ENCODE peak calls at places on chromosomes 5 and 9, in ten cellular contexts. One of them, this sample, is unnamed.

GRCh38 chr5:125486634-125487033 is 740.2 kb upstream of the ZNF608 start:
- DNase-seq in fibroblast of pulmonary artery: peak; percentile 80
- DNase-seq in activated naive CD8-positive, alpha-beta T cell treated with anti-CD3 and anti-CD28 coated beads, Interleukin-2, amount 50 U/mL, for 24 hours: no peak
- DNase-seq in gastrocnemius medialis: no peak
- DNase-seq in putamen: no peak
- DNase-seq in A172: peak; percentile 8
- DNase-seq in stimulated activated CD8-positive, alpha-beta memory T cell treated with anti-CD3 and anti-CD28 coated beads, Interleukin-12 subunit alpha, Interleukin-12 subunit beta, amount 100 ng/mL, for 1 hour: no peak
- DNase-seq in T-cell: no peak
- DNase-seq in mucosa of descending colon: no peak
- DNase-seq in NCI-H226: peak; percentile 51
- DNase-seq in this sample: no peak

GRCh38 chr5:38515081-38515480 is 41.4 kb downstream of the LIFR start:
- DNase-seq in fibroblast of pulmonary artery: no peak
- DNase-seq in A172: no peak
- DNase-seq in putamen: no peak
- DNase-seq in mucosa of descending colon: no peak
- DNase-seq in gastrocnemius medialis: no peak
- DNase-seq in activated naive CD8-positive, alpha-beta T cell treated with anti-CD3 and anti-CD28 coated beads, Interleukin-2, amount 50 U/mL, for 24 hours: no peak
- DNase-seq in T-cell: no peak
- DNase-seq in NCI-H226: no peak
- DNase-seq in stimulated activated CD8-positive, alpha-beta memory T cell treated with anti-CD3 and anti-CD28 coated beads, Interleukin-12 subunit alpha, Interleukin-12 subunit beta, amount 100 ng/mL, for 1 hour: no peak
- DNase-seq in this sample: no peak

GRCh38 chr9:127549771-127550170 is 62.3 kb upstream of the STXBP1 start:
- DNase-seq in putamen: no peak
- DNase-seq in activated naive CD8-positive, alpha-beta T cell treated with anti-CD3 and anti-CD28 coated beads, Interleukin-2, amount 50 U/mL, for 24 hours: no peak
- DNase-seq in gastrocnemius medialis: no peak
- DNase-seq in fibroblast of pulmonary artery: no peak
- DNase-seq in mucosa of descending colon: no peak
- DNase-seq in T-cell: no peak
- DNase-seq in NCI-H226: no peak
- DNase-seq in A172: no peak
- DNase-seq in stimulated activated CD8-positive, alpha-beta memory T cell treated with anti-CD3 and anti-CD28 coated beads, Interleukin-12 subunit alpha, Interleukin-12 subunit beta, amount 100 ng/mL, for 1 hour: no peak
- DNase-seq in this sample: no peak

GRCh38 chr9:93675336-93676150 is 99.2 kb downstream of the PHF2 start:
- DNase-seq in T-cell: no peak
- DNase-seq in stimulated activated CD8-positive, alpha-beta memory T cell treated with anti-CD3 and anti-CD28 coated beads, Interleukin-12 subunit alpha, Interleukin-12 subunit beta, amount 100 ng/mL, for 1 hour: no peak
- DNase-seq in mucosa of descending colon: peak; percentile 38
- DNase-seq in NCI-H226: no peak
- DNase-seq in gastrocnemius medialis: peak; percentile 8
- DNase-seq in activated naive CD8-positive, alpha-beta T cell treated with anti-CD3 and anti-CD28 coated beads, Interleukin-2, amount 50 U/mL, for 24 hours: no peak
- DNase-seq in A172: no peak
- DNase-seq in putamen: no peak
- DNase-seq in fibroblast of pulmonary artery: no peak
- DNase-seq in this sample: peak; percentile 31

GRCh38 chr5:111517853-111518501 is 5.6 kb upstream of the STARD4 start:
- DNase-seq in NCI-H226: no peak
- DNase-seq in mucosa of descending colon: no peak
- DNase-seq in stimulated activated CD8-positive, alpha-beta memory T cell treated with anti-CD3 and anti-CD28 coated beads, Interleukin-12 subunit alpha, Interleukin-12 subunit beta, amount 100 ng/mL, for 1 hour: no peak
- DNase-seq in fibroblast of pulmonary artery: no peak
- DNase-seq in T-cell: no peak
- DNase-seq in A172: no peak
- DNase-seq in activated naive CD8-positive, alpha-beta T cell treated with anti-CD3 and anti-CD28 coated beads, Interleukin-2, amount 50 U/mL, for 24 hours: no peak
- DNase-seq in gastrocnemius medialis: no peak
- DNase-seq in putamen: no peak
- DNase-seq in this sample: no peak

GRCh38 chr5:66744040-66744439 is 147.8 kb downstream of the MAST4 start:
- DNase-seq in fibroblast of pulmonary artery: peak; percentile 83
- DNase-seq in NCI-H226: peak; percentile 95
- DNase-seq in stimulated activated CD8-positive, alpha-beta memory T cell treated with anti-CD3 and anti-CD28 coated beads, Interleukin-12 subunit alpha, Interleukin-12 subunit beta, amount 100 ng/mL, for 1 hour: no peak
- DNase-seq in putamen: no peak
- DNase-seq in activated naive CD8-positive, alpha-beta T cell treated with anti-CD3 and anti-CD28 coated beads, Interleukin-2, amount 50 U/mL, for 24 hours: no peak
- DNase-seq in mucosa of descending colon: no peak
- DNase-seq in gastrocnemius medialis: no peak
- DNase-seq in T-cell: no peak
- DNase-seq in A172: peak; percentile 10
- DNase-seq in this sample: no peak

GRCh38 chr5:24643880-24644279 is 898 bp downstream of the CDH10 start:
- DNase-seq in NCI-H226: no peak
- DNase-seq in A172: no peak
- DNase-seq in putamen: no peak
- DNase-seq in stimulated activated CD8-positive, alpha-beta memory T cell treated with anti-CD3 and anti-CD28 coated beads, Interleukin-12 subunit alpha, Interleukin-12 subunit beta, amount 100 ng/mL, for 1 hour: no peak
- DNase-seq in mucosa of descending colon: no peak
- DNase-seq in gastrocnemius medialis: no peak
- DNase-seq in T-cell: no peak
- DNase-seq in activated naive CD8-positive, alpha-beta T cell treated with anti-CD3 and anti-CD28 coated beads, Interleukin-2, amount 50 U/mL, for 24 hours: no peak
- DNase-seq in fibroblast of pulmonary artery: no peak
- DNase-seq in this sample: no peak

GRCh38 chr9:106621299-106621920 is 241.6 kb upstream of the ZNF462 start:
- DNase-seq in putamen: peak; percentile 64
- DNase-seq in gastrocnemius medialis: no peak
- DNase-seq in fibroblast of pulmonary artery: no peak
- DNase-seq in activated naive CD8-positive, alpha-beta T cell treated with anti-CD3 and anti-CD28 coated beads, Interleukin-2, amount 50 U/mL, for 24 hours: no peak
- DNase-seq in stimulated activated CD8-positive, alpha-beta memory T cell treated with anti-CD3 and anti-CD28 coated beads, Interleukin-12 subunit alpha, Interleukin-12 subunit beta, amount 100 ng/mL, for 1 hour: no peak
- DNase-seq in NCI-H226: no peak
- DNase-seq in mucosa of descending colon: no peak
- DNase-seq in T-cell: no peak
- DNase-seq in A172: no peak
- DNase-seq in this sample: no peak

GRCh38 chr5:171891595-171891994 is 106.0 kb downstream of the SMIM23 start:
- DNase-seq in A172: no peak
- DNase-seq in stimulated activated CD8-positive, alpha-beta memory T cell treated with anti-CD3 and anti-CD28 coated beads, Interleukin-12 subunit alpha, Interleukin-12 subunit beta, amount 100 ng/mL, for 1 hour: no peak
- DNase-seq in NCI-H226: no peak
- DNase-seq in T-cell: no peak
- DNase-seq in mucosa of descending colon: no peak
- DNase-seq in fibroblast of pulmonary artery: no peak
- DNase-seq in activated naive CD8-positive, alpha-beta T cell treated with anti-CD3 and anti-CD28 coated beads, Interleukin-2, amount 50 U/mL, for 24 hours: no peak
- DNase-seq in putamen: no peak
- DNase-seq in gastrocnemius medialis: no peak
- DNase-seq in this sample: no peak

GRCh38 chr5:167511-167910 is 23.8 kb upstream of the LRRC14B start:
- DNase-seq in gastrocnemius medialis: no peak
- DNase-seq in mucosa of descending colon: no peak
- DNase-seq in NCI-H226: no peak
- DNase-seq in activated naive CD8-positive, alpha-beta T cell treated with anti-CD3 and anti-CD28 coated beads, Interleukin-2, amount 50 U/mL, for 24 hours: no peak
- DNase-seq in stimulated activated CD8-positive, alpha-beta memory T cell treated with anti-CD3 and anti-CD28 coated beads, Interleukin-12 subunit alpha, Interleukin-12 subunit beta, amount 100 ng/mL, for 1 hour: no peak
- DNase-seq in A172: no peak
- DNase-seq in putamen: no peak
- DNase-seq in T-cell: no peak
- DNase-seq in fibroblast of pulmonary artery: no peak
- DNase-seq in this sample: peak; percentile 4

GRCh38 chr5:138849439-138849838 is 25.7 kb downstream of the LRRTM2 start:
- DNase-seq in activated naive CD8-positive, alpha-beta T cell treated with anti-CD3 and anti-CD28 coated beads, Interleukin-2, amount 50 U/mL, for 24 hours: no peak
- DNase-seq in fibroblast of pulmonary artery: no peak
- DNase-seq in T-cell: no peak
- DNase-seq in stimulated activated CD8-positive, alpha-beta memory T cell treated with anti-CD3 and anti-CD28 coated beads, Interleukin-12 subunit alpha, Interleukin-12 subunit beta, amount 100 ng/mL, for 1 hour: no peak
- DNase-seq in gastrocnemius medialis: no peak
- DNase-seq in A172: no peak
- DNase-seq in putamen: no peak
- DNase-seq in NCI-H226: peak; percentile 22
- DNase-seq in mucosa of descending colon: no peak
- DNase-seq in this sample: peak; percentile 73

GRCh38 chr9:126157409-126157808 is 169.2 kb upstream of the MVB12B start:
- DNase-seq in A172: no peak
- DNase-seq in T-cell: no peak
- DNase-seq in mucosa of descending colon: no peak
- DNase-seq in activated naive CD8-positive, alpha-beta T cell treated with anti-CD3 and anti-CD28 coated beads, Interleukin-2, amount 50 U/mL, for 24 hours: no peak
- DNase-seq in gastrocnemius medialis: no peak
- DNase-seq in stimulated activated CD8-positive, alpha-beta memory T cell treated with anti-CD3 and anti-CD28 coated beads, Interleukin-12 subunit alpha, Interleukin-12 subunit beta, amount 100 ng/mL, for 1 hour: no peak
- DNase-seq in NCI-H226: no peak
- DNase-seq in putamen: peak; percentile 73
- DNase-seq in fibroblast of pulmonary artery: no peak
- DNase-seq in this sample: no peak

GRCh38 chr9:129580211-129580915 is 40.5 kb downstream of the C9orf50 start:
- DNase-seq in gastrocnemius medialis: no peak
- DNase-seq in activated naive CD8-positive, alpha-beta T cell treated with anti-CD3 and anti-CD28 coated beads, Interleukin-2, amount 50 U/mL, for 24 hours: peak; percentile 56
- DNase-seq in T-cell: no peak
- DNase-seq in putamen: no peak
- DNase-seq in fibroblast of pulmonary artery: no peak
- DNase-seq in NCI-H226: no peak
- DNase-seq in stimulated activated CD8-positive, alpha-beta memory T cell treated with anti-CD3 and anti-CD28 coated beads, Interleukin-12 subunit alpha, Interleukin-12 subunit beta, amount 100 ng/mL, for 1 hour: no peak
- DNase-seq in A172: peak; percentile 36
- DNase-seq in mucosa of descending colon: no peak
- DNase-seq in this sample: no peak

GRCh38 chr9:96420468-96421219 is 2.5 kb upstream of the ZNF367 start:
- DNase-seq in activated naive CD8-positive, alpha-beta T cell treated with anti-CD3 and anti-CD28 coated beads, Interleukin-2, amount 50 U/mL, for 24 hours: no peak
- DNase-seq in T-cell: no peak
- DNase-seq in fibroblast of pulmonary artery: peak; percentile 93
- DNase-seq in putamen: peak; percentile 43
- DNase-seq in gastrocnemius medialis: peak; percentile 28
- DNase-seq in mucosa of descending colon: no peak
- DNase-seq in NCI-H226: peak; percentile 99
- DNase-seq in A172: peak; percentile 100
- DNase-seq in stimulated activated CD8-positive, alpha-beta memory T cell treated with anti-CD3 and anti-CD28 coated beads, Interleukin-12 subunit alpha, Interleukin-12 subunit beta, amount 100 ng/mL, for 1 hour: no peak
- DNase-seq in this sample: peak; percentile 52

GRCh38 chr5:41736641-41737040 is 133.6 kb downstream of the OXCT1 start:
- DNase-seq in mucosa of descending colon: no peak
- DNase-seq in activated naive CD8-positive, alpha-beta T cell treated with anti-CD3 and anti-CD28 coated beads, Interleukin-2, amount 50 U/mL, for 24 hours: no peak
- DNase-seq in putamen: no peak
- DNase-seq in NCI-H226: no peak
- DNase-seq in T-cell: no peak
- DNase-seq in gastrocnemius medialis: no peak
- DNase-seq in fibroblast of pulmonary artery: peak; percentile 35
- DNase-seq in A172: no peak
- DNase-seq in stimulated activated CD8-positive, alpha-beta memory T cell treated with anti-CD3 and anti-CD28 coated beads, Interleukin-12 subunit alpha, Interleukin-12 subunit beta, amount 100 ng/mL, for 1 hour: no peak
- DNase-seq in this sample: no peak

GRCh38 chr5:123700624-123701023 is 188.6 kb downstream of the CSNK1G3 start:
- DNase-seq in gastrocnemius medialis: no peak
- DNase-seq in A172: peak; percentile 90
- DNase-seq in NCI-H226: peak; percentile 96
- DNase-seq in activated naive CD8-positive, alpha-beta T cell treated with anti-CD3 and anti-CD28 coated beads, Interleukin-2, amount 50 U/mL, for 24 hours: no peak
- DNase-seq in mucosa of descending colon: no peak
- DNase-seq in putamen: no peak
- DNase-seq in stimulated activated CD8-positive, alpha-beta memory T cell treated with anti-CD3 and anti-CD28 coated beads, Interleukin-12 subunit alpha, Interleukin-12 subunit beta, amount 100 ng/mL, for 1 hour: no peak
- DNase-seq in T-cell: no peak
- DNase-seq in fibroblast of pulmonary artery: peak; percentile 99
- DNase-seq in this sample: no peak

GRCh38 chr9:124331580-124331979 is 73.8 kb downstream of the NEK6 start:
- DNase-seq in A172: no peak
- DNase-seq in gastrocnemius medialis: no peak
- DNase-seq in T-cell: no peak
- DNase-seq in stimulated activated CD8-positive, alpha-beta memory T cell treated with anti-CD3 and anti-CD28 coated beads, Interleukin-12 subunit alpha, Interleukin-12 subunit beta, amount 100 ng/mL, for 1 hour: no peak
- DNase-seq in mucosa of descending colon: no peak
- DNase-seq in NCI-H226: no peak
- DNase-seq in putamen: no peak
- DNase-seq in activated naive CD8-positive, alpha-beta T cell treated with anti-CD3 and anti-CD28 coated beads, Interleukin-2, amount 50 U/mL, for 24 hours: no peak
- DNase-seq in fibroblast of pulmonary artery: no peak
- DNase-seq in this sample: no peak

GRCh38 chr5:462051-462481 is 19.1 kb downstream of the EXOC3 start:
- DNase-seq in gastrocnemius medialis: peak; percentile 2
- DNase-seq in T-cell: no peak
- DNase-seq in putamen: no peak
- DNase-seq in stimulated activated CD8-positive, alpha-beta memory T cell treated with anti-CD3 and anti-CD28 coated beads, Interleukin-12 subunit alpha, Interleukin-12 subunit beta, amount 100 ng/mL, for 1 hour: no peak
- DNase-seq in A172: no peak
- DNase-seq in fibroblast of pulmonary artery: no peak
- DNase-seq in NCI-H226: no peak
- DNase-seq in activated naive CD8-positive, alpha-beta T cell treated with anti-CD3 and anti-CD28 coated beads, Interleukin-2, amount 50 U/mL, for 24 hours: no peak
- DNase-seq in mucosa of descending colon: no peak
- DNase-seq in this sample: no peak

This sample was measured in adrenal gland.